ENCODE peak calls at places on chromosomes 11 and 22, in four cellular contexts. One of them, this sample, is unnamed.
A peak's percentile ranks its signal among the peaks of the same experiment; 100 is the strongest.

GRCh38 chr11:60195923-60196368 is 13.1 kb upstream of the MS4A6A start:
- DNase-seq in psoas muscle: no peak
- DNase-seq in CD4-positive, alpha-beta memory T cell: no peak
- DNase-seq in neuronal stem cell: no peak
- DNase-seq in this sample: no peak

GRCh38 chr11:64763804-64764611 is 4.2 kb upstream of the PYGM start:
- DNase-seq in psoas muscle: no peak
- DNase-seq in CD4-positive, alpha-beta memory T cell: peak; percentile 83
- DNase-seq in neuronal stem cell: no peak
- DNase-seq in this sample: no peak

GRCh38 chr22:50105529-50106100 is 15.8 kb downstream of the MOV10L1 start:
- DNase-seq in psoas muscle: no peak
- DNase-seq in CD4-positive, alpha-beta memory T cell: no peak
- DNase-seq in neuronal stem cell: no peak
- DNase-seq in this sample: no peak

GRCh38 chr11:933002-933820 is 7.5 kb downstream of the AP2A2 start:
- DNase-seq in psoas muscle: no peak
- DNase-seq in CD4-positive, alpha-beta memory T cell: no peak
- DNase-seq in neuronal stem cell: no peak
- DNase-seq in this sample: no peak

GRCh38 chr22:22709719-22710445 is 65.5 kb downstream of the GGTLC2 start:
- DNase-seq in psoas muscle: no peak
- DNase-seq in CD4-positive, alpha-beta memory T cell: no peak
- DNase-seq in neuronal stem cell: no peak
- DNase-seq in this sample: no peak

GRCh38 chr11:15229069-15229468 is 114.3 kb downstream of the INSC start:
- DNase-seq in psoas muscle: no peak
- DNase-seq in CD4-positive, alpha-beta memory T cell: no peak
- DNase-seq in neuronal stem cell: no peak
- DNase-seq in this sample: no peak

GRCh38 chr11:133919330-133920108 is 37.2 kb downstream of the IGSF9B start:
- DNase-seq in psoas muscle: no peak
- DNase-seq in CD4-positive, alpha-beta memory T cell: no peak
- DNase-seq in neuronal stem cell: no peak
- DNase-seq in this sample: no peak

GRCh38 chr11:110249066-110249465 is 47.3 kb downstream of the RDX start:
- DNase-seq in psoas muscle: no peak
- DNase-seq in CD4-positive, alpha-beta memory T cell: no peak
- DNase-seq in neuronal stem cell: no peak
- DNase-seq in this sample: no peak

GRCh38 chr11:11347583-11347982 is 5.5 kb downstream of the CSNK2A3 start:
- DNase-seq in psoas muscle: peak; percentile 30
- DNase-seq in CD4-positive, alpha-beta memory T cell: no peak
- DNase-seq in neuronal stem cell: no peak
- DNase-seq in this sample: peak; percentile 66

GRCh38 chr22:42857845-42858481 is 890 bp upstream of the ARFGAP3 start:
- DNase-seq in psoas muscle: no peak
- DNase-seq in CD4-positive, alpha-beta memory T cell: no peak
- DNase-seq in neuronal stem cell: no peak
- DNase-seq in this sample: no peak

GRCh38 chr11:10450451-10451398 is 4.3 kb upstream of the AMPD3 start:
- DNase-seq in psoas muscle: peak; percentile 41
- DNase-seq in CD4-positive, alpha-beta memory T cell: peak; percentile 67
- DNase-seq in neuronal stem cell: peak; percentile 40
- DNase-seq in this sample: peak; percentile 33

GRCh38 chr22:24146791-24147353 is 34.4 kb upstream of the SUSD2 start:
- DNase-seq in psoas muscle: no peak
- DNase-seq in CD4-positive, alpha-beta memory T cell: no peak
- DNase-seq in neuronal stem cell: no peak
- DNase-seq in this sample: peak; percentile 45

GRCh38 chr11:112885744-112886706 is 75.2 kb upstream of the NCAM1 start:
- DNase-seq in psoas muscle: no peak
- DNase-seq in CD4-positive, alpha-beta memory T cell: no peak
- DNase-seq in neuronal stem cell: no peak
- DNase-seq in this sample: no peak

GRCh38 chr22:49970528-49971231 is 10.1 kb downstream of the PIM3 start:
- DNase-seq in psoas muscle: peak; percentile 97
- DNase-seq in CD4-positive, alpha-beta memory T cell: peak; percentile 99
- DNase-seq in neuronal stem cell: peak; percentile 82
- DNase-seq in this sample: peak; percentile 91

GRCh38 chr22:46053563-46054090 is 76.7 kb upstream of the WNT7B start:
- DNase-seq in psoas muscle: peak; percentile 78
- DNase-seq in CD4-positive, alpha-beta memory T cell: peak; percentile 74
- DNase-seq in neuronal stem cell: no peak
- DNase-seq in this sample: peak; percentile 82

GRCh38 chr22:33984741-33985287 is 64.5 kb upstream of the LARGE1 start:
- DNase-seq in psoas muscle: no peak
- DNase-seq in CD4-positive, alpha-beta memory T cell: no peak
- DNase-seq in neuronal stem cell: no peak
- DNase-seq in this sample: no peak

GRCh38 chr11:13009476-13009920 is 382 bp downstream of the RASSF10 start:
- DNase-seq in psoas muscle: no peak
- DNase-seq in CD4-positive, alpha-beta memory T cell: no peak
- DNase-seq in neuronal stem cell: peak; percentile 48
- DNase-seq in this sample: no peak

GRCh38 chr11:2774173-2775082 is 74.6 kb upstream of the KCNQ1OT1 start:
- DNase-seq in psoas muscle: no peak
- DNase-seq in CD4-positive, alpha-beta memory T cell: no peak
- DNase-seq in neuronal stem cell: no peak
- DNase-seq in this sample: no peak

GRCh38 chr22:27135582-27135981 is 478.2 kb downstream of the MIAT start:
- DNase-seq in psoas muscle: no peak
- DNase-seq in CD4-positive, alpha-beta memory T cell: no peak
- DNase-seq in neuronal stem cell: no peak
- DNase-seq in this sample: no peak

GRCh38 chr11:26649884-26650283 is 72.0 kb downstream of the SLC5A12 start:
- DNase-seq in psoas muscle: no peak
- DNase-seq in CD4-positive, alpha-beta memory T cell: no peak
- DNase-seq in neuronal stem cell: peak; percentile 72
- DNase-seq in this sample: no peak

GRCh38 chr11:17561466-17562001 is 14.5 kb downstream of the OTOG start:
- DNase-seq in psoas muscle: no peak
- DNase-seq in CD4-positive, alpha-beta memory T cell: no peak
- DNase-seq in neuronal stem cell: no peak
- DNase-seq in this sample: no peak

GRCh38 chr11:45635907-45636306 is 29.5 kb downstream of the CHST1 start:
- DNase-seq in psoas muscle: no peak
- DNase-seq in CD4-positive, alpha-beta memory T cell: no peak
- DNase-seq in neuronal stem cell: no peak
- DNase-seq in this sample: no peak

GRCh38 chr11:8749202-8749601 is 66.6 kb downstream of the RPL27A start:
- DNase-seq in psoas muscle: no peak
- DNase-seq in CD4-positive, alpha-beta memory T cell: no peak
- DNase-seq in neuronal stem cell: no peak
- DNase-seq in this sample: no peak

GRCh38 chr11:128552783-128553661 is 34.3 kb downstream of the ETS1 start:
- DNase-seq in psoas muscle: no peak
- DNase-seq in CD4-positive, alpha-beta memory T cell: peak; percentile 41
- DNase-seq in neuronal stem cell: no peak
- DNase-seq in this sample: no peak

GRCh38 chr11:122850076-122850631 is 11.9 kb downstream of the CRTAM start:
- DNase-seq in psoas muscle: no peak
- DNase-seq in CD4-positive, alpha-beta memory T cell: no peak
- DNase-seq in neuronal stem cell: no peak
- DNase-seq in this sample: no peak

GRCh38 chr11:64849600-64850356 is 5.3 kb upstream of the CDC42BPG start:
- DNase-seq in psoas muscle: peak; percentile 61
- DNase-seq in CD4-positive, alpha-beta memory T cell: no peak
- DNase-seq in neuronal stem cell: no peak
- DNase-seq in this sample: peak; percentile 70

GRCh38 chr22:31277741-31278642 is 14.3 kb downstream of the PIK3IP1 start:
- DNase-seq in psoas muscle: no peak
- DNase-seq in CD4-positive, alpha-beta memory T cell: no peak
- DNase-seq in neuronal stem cell: no peak
- DNase-seq in this sample: no peak

GRCh38 chr11:109940816-109941215 is 152.4 kb upstream of the ZC3H12C start:
- DNase-seq in psoas muscle: no peak
- DNase-seq in CD4-positive, alpha-beta memory T cell: no peak
- DNase-seq in neuronal stem cell: no peak
- DNase-seq in this sample: no peak

GRCh38 chr11:44246726-44247125 is 63.2 kb downstream of the ALX4 start:
- DNase-seq in psoas muscle: peak; percentile 54
- DNase-seq in CD4-positive, alpha-beta memory T cell: no peak
- DNase-seq in neuronal stem cell: no peak
- DNase-seq in this sample: peak; percentile 69

GRCh38 chr11:2169001-2169370 is 2.6 kb downstream of the TH start:
- DNase-seq in psoas muscle: no peak
- DNase-seq in CD4-positive, alpha-beta memory T cell: no peak
- DNase-seq in neuronal stem cell: no peak
- DNase-seq in this sample: no peak

GRCh38 chr11:113664069-113664980 is 41.8 kb downstream of the TMPRSS5 start:
- DNase-seq in psoas muscle: no peak
- DNase-seq in CD4-positive, alpha-beta memory T cell: no peak
- DNase-seq in neuronal stem cell: no peak
- DNase-seq in this sample: no peak

GRCh38 chr11:20247540-20248138 is 87.4 kb upstream of the DBX1 start:
- DNase-seq in psoas muscle: no peak
- DNase-seq in CD4-positive, alpha-beta memory T cell: no peak
- DNase-seq in neuronal stem cell: no peak
- DNase-seq in this sample: no peak

GRCh38 chr22:28761449-28761755 is 11.1 kb upstream of the CCDC117 start:
- DNase-seq in psoas muscle: no peak
- DNase-seq in CD4-positive, alpha-beta memory T cell: no peak
- DNase-seq in neuronal stem cell: no peak
- DNase-seq in this sample: no peak

GRCh38 chr22:28759861-28760560 is 12.5 kb upstream of the CCDC117 start:
- DNase-seq in psoas muscle: no peak
- DNase-seq in CD4-positive, alpha-beta memory T cell: no peak
- DNase-seq in neuronal stem cell: no peak
- DNase-seq in this sample: no peak
- H3K4me3 ChIP-seq in psoas muscle: no peak overlapping the region
- H3K4me3 ChIP-seq in CD4-positive, alpha-beta memory T cell: no peak overlapping the region
- H3K4me3 ChIP-seq in neuronal stem cell: no peak overlapping the region
- H3K4me3 ChIP-seq in this sample: no peak overlapping the region

GRCh38 chr11:71251159-71251721 is 1.1 kb downstream of the SHANK2 start:
- DNase-seq in psoas muscle: no peak
- DNase-seq in CD4-positive, alpha-beta memory T cell: no peak
- DNase-seq in neuronal stem cell: no peak
- DNase-seq in this sample: no peak
- H3K4me3 ChIP-seq in psoas muscle: peak overlapping the region; percentile 50
- H3K4me3 ChIP-seq in CD4-positive, alpha-beta memory T cell: no peak overlapping the region
- H3K4me3 ChIP-seq in neuronal stem cell: no peak overlapping the region
- H3K4me3 ChIP-seq in this sample: peak overlapping the region; percentile 57

GRCh38 chr11:67437082-67437821 is at the start of gene PTPRCAP:
- DNase-seq in psoas muscle: no peak
- DNase-seq in CD4-positive, alpha-beta memory T cell: peak; percentile 90
- DNase-seq in neuronal stem cell: no peak
- DNase-seq in this sample: no peak
- H3K4me3 ChIP-seq in psoas muscle: no peak within 1 kb of the TSS
- H3K4me3 ChIP-seq in CD4-positive, alpha-beta memory T cell: peak within 1 kb of the TSS; percentile 81
- H3K4me3 ChIP-seq in neuronal stem cell: no peak within 1 kb of the TSS
- H3K4me3 ChIP-seq in this sample: no peak within 1 kb of the TSS

GRCh38 chr11:4610258-4610935 is 2.4 kb upstream of the TRIM68 start:
- DNase-seq in psoas muscle: no peak
- DNase-seq in CD4-positive, alpha-beta memory T cell: no peak
- DNase-seq in neuronal stem cell: no peak
- DNase-seq in this sample: no peak
- H3K4me3 ChIP-seq in psoas muscle: peak overlapping the region; percentile 23
- H3K4me3 ChIP-seq in CD4-positive, alpha-beta memory T cell: peak overlapping the region; percentile 27
- H3K4me3 ChIP-seq in neuronal stem cell: no peak overlapping the region
- H3K4me3 ChIP-seq in this sample: peak overlapping the region; percentile 46

GRCh38 chr22:37284807-37285355 is 2.6 kb downstream of the CYTH4 start:
- DNase-seq in psoas muscle: peak; percentile 51
- DNase-seq in CD4-positive, alpha-beta memory T cell: peak; percentile 65
- DNase-seq in neuronal stem cell: no peak
- DNase-seq in this sample: peak; percentile 49
- H3K4me3 ChIP-seq in psoas muscle: peak overlapping the region; percentile 45
- H3K4me3 ChIP-seq in CD4-positive, alpha-beta memory T cell: peak overlapping the region; percentile 99
- H3K4me3 ChIP-seq in neuronal stem cell: no peak overlapping the region
- H3K4me3 ChIP-seq in this sample: peak overlapping the region; percentile 51

GRCh38 chr22:41597635-41597953 is 8.0 kb upstream of the PMM1 start:
- DNase-seq in psoas muscle: no peak
- DNase-seq in CD4-positive, alpha-beta memory T cell: no peak
- DNase-seq in neuronal stem cell: no peak
- DNase-seq in this sample: no peak
- H3K4me3 ChIP-seq in psoas muscle: no peak overlapping the region
- H3K4me3 ChIP-seq in CD4-positive, alpha-beta memory T cell: no peak overlapping the region
- H3K4me3 ChIP-seq in neuronal stem cell: no peak overlapping the region
- H3K4me3 ChIP-seq in this sample: no peak overlapping the region

DNA sequence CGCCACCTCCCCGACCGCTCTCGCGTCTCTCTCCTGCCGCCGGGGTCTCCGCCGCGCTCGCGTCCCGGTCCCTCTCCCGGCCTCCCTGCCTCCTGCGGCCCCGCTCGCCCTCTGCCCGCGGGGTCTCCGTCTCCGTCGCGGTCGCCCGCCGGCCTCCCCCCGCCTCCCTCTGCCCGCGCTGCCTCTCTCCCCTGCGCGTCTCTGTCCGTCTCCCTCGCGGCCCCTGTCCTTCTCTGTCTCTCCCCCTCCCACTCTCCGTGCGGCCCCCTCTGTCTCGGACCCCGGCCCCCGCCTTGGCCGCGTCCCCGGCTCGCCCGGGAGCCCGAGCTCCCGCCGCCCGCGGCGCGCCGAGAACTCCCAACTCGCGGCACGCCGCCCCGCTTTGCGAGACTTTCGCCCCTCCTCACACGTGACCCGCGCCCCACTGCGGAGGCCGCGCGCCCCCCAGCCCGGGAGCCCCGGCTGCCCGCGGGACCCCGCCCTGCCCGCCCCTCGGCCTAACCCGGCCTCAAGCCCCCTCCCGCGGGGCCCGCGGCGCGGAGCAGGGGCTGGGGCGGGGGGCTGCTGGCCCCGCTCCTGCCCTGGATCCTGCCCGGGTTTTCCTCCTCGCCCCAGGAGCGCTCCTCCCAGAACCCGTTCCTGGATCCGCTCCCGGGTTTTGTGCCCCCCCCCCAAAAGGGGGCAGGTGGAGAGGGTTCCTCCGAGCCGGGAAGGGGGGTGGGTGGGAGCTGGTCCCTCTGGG is 702 bp upstream of the KCNJ4 start:
- DNase-seq in psoas muscle: no peak
- DNase-seq in CD4-positive, alpha-beta memory T cell: no peak
- DNase-seq in neuronal stem cell: peak; percentile 73
- DNase-seq in this sample: no peak
- H3K4me3 ChIP-seq in psoas muscle: peak overlapping the region; percentile 56
- H3K4me3 ChIP-seq in CD4-positive, alpha-beta memory T cell: no peak overlapping the region
- H3K4me3 ChIP-seq in neuronal stem cell: peak overlapping the region; percentile 55
- H3K4me3 ChIP-seq in this sample: peak overlapping the region; percentile 70

GRCh38 chr11:35047179-35047578 is 91.8 kb upstream of the CD44 start:
- DNase-seq in psoas muscle: no peak
- DNase-seq in CD4-positive, alpha-beta memory T cell: peak; percentile 73
- DNase-seq in neuronal stem cell: no peak
- DNase-seq in this sample: no peak
- H3K4me3 ChIP-seq in psoas muscle: no peak overlapping the region
- H3K4me3 ChIP-seq in CD4-positive, alpha-beta memory T cell: peak overlapping the region; percentile 17
- H3K4me3 ChIP-seq in neuronal stem cell: no peak overlapping the region
- H3K4me3 ChIP-seq in this sample: no peak overlapping the region

This sample was measured in left ventricle myocardium inferior.